ENCODE peak calls at places on chromosomes 1 and 21, in eight cellular contexts. One of them, this sample, is unnamed.

GRCh38 chr1:247562169-247562568 is 13.2 kb downstream of the GCSAML start:
- DNase-seq in amniotic stem cell: no peak
- DNase-seq in GM06990: no peak
- DNase-seq in bronchial epithelial cell: no peak
- DNase-seq in NCI-H1092: no peak
- DNase-seq in breast epithelium: no peak
- DNase-seq in activated CD8-positive, alpha-beta memory T cell treated with anti-CD3 and anti-CD28 coated beads for 24 hours: no peak
- DNase-seq in neural crest cell: no peak
- DNase-seq in this sample: no peak

GRCh38 chr1:226679853-226680516 is 59.1 kb downstream of the ITPKB start:
- DNase-seq in amniotic stem cell: peak
- DNase-seq in neural crest cell: peak
- DNase-seq in bronchial epithelial cell: no peak
- DNase-seq in NCI-H1092: no peak
- DNase-seq in GM06990: peak
- DNase-seq in activated CD8-positive, alpha-beta memory T cell treated with anti-CD3 and anti-CD28 coated beads for 24 hours: peak
- DNase-seq in breast epithelium: peak
- DNase-seq in this sample: peak

GRCh38 chr1:6037338-6037762 is 8.3 kb upstream of the KCNAB2 start:
- DNase-seq in NCI-H1092: peak
- DNase-seq in neural crest cell: no peak
- DNase-seq in breast epithelium: no peak
- DNase-seq in bronchial epithelial cell: no peak
- DNase-seq in activated CD8-positive, alpha-beta memory T cell treated with anti-CD3 and anti-CD28 coated beads for 24 hours: no peak
- DNase-seq in GM06990: no peak
- DNase-seq in amniotic stem cell: no peak
- DNase-seq in this sample: no peak

GRCh38 chr1:205599667-205600042 is 32.2 kb downstream of the ELK4 start:
- DNase-seq in neural crest cell: no peak
- DNase-seq in amniotic stem cell: no peak
- DNase-seq in GM06990: no peak
- DNase-seq in NCI-H1092: no peak
- DNase-seq in activated CD8-positive, alpha-beta memory T cell treated with anti-CD3 and anti-CD28 coated beads for 24 hours: peak
- DNase-seq in bronchial epithelial cell: no peak
- DNase-seq in breast epithelium: no peak
- DNase-seq in this sample: no peak

GRCh38 chr21:36350282-36350910 is 30.4 kb downstream of the MORC3 start:
- DNase-seq in GM06990: no peak
- DNase-seq in amniotic stem cell: no peak
- DNase-seq in neural crest cell: no peak
- DNase-seq in activated CD8-positive, alpha-beta memory T cell treated with anti-CD3 and anti-CD28 coated beads for 24 hours: no peak
- DNase-seq in breast epithelium: no peak
- DNase-seq in NCI-H1092: no peak
- DNase-seq in bronchial epithelial cell: no peak
- DNase-seq in this sample: no peak

GRCh38 chr1:77036560-77036959 is 169.3 kb downstream of the ST6GALNAC5 start:
- DNase-seq in amniotic stem cell: peak
- DNase-seq in activated CD8-positive, alpha-beta memory T cell treated with anti-CD3 and anti-CD28 coated beads for 24 hours: no peak
- DNase-seq in neural crest cell: no peak
- DNase-seq in GM06990: no peak
- DNase-seq in breast epithelium: no peak
- DNase-seq in bronchial epithelial cell: peak
- DNase-seq in NCI-H1092: no peak
- DNase-seq in this sample: no peak

GRCh38 chr1:150213170-150214098 is 22.5 kb downstream of the ANP32E start:
- DNase-seq in breast epithelium: peak
- DNase-seq in bronchial epithelial cell: peak
- DNase-seq in activated CD8-positive, alpha-beta memory T cell treated with anti-CD3 and anti-CD28 coated beads for 24 hours: peak
- DNase-seq in neural crest cell: peak
- DNase-seq in amniotic stem cell: peak
- DNase-seq in NCI-H1092: peak
- DNase-seq in GM06990: peak
- DNase-seq in this sample: peak

GRCh38 chr1:222736972-222737371 is at the start of gene FAM177B:
- DNase-seq in activated CD8-positive, alpha-beta memory T cell treated with anti-CD3 and anti-CD28 coated beads for 24 hours: no peak
- DNase-seq in breast epithelium: no peak
- DNase-seq in bronchial epithelial cell: peak
- DNase-seq in neural crest cell: no peak
- DNase-seq in NCI-H1092: no peak
- DNase-seq in amniotic stem cell: no peak
- DNase-seq in GM06990: no peak
- DNase-seq in this sample: peak

GRCh38 chr1:228174482-228175315 is 9.1 kb downstream of the IBA57 start:
- DNase-seq in amniotic stem cell: no peak
- DNase-seq in GM06990: no peak
- DNase-seq in bronchial epithelial cell: no peak
- DNase-seq in neural crest cell: no peak
- DNase-seq in breast epithelium: no peak
- DNase-seq in NCI-H1092: no peak
- DNase-seq in activated CD8-positive, alpha-beta memory T cell treated with anti-CD3 and anti-CD28 coated beads for 24 hours: no peak
- DNase-seq in this sample: peak

GRCh38 chr1:76819976-76820375 is 47.3 kb upstream of the ST6GALNAC5 start:
- DNase-seq in activated CD8-positive, alpha-beta memory T cell treated with anti-CD3 and anti-CD28 coated beads for 24 hours: no peak
- DNase-seq in neural crest cell: no peak
- DNase-seq in NCI-H1092: no peak
- DNase-seq in breast epithelium: no peak
- DNase-seq in amniotic stem cell: no peak
- DNase-seq in GM06990: no peak
- DNase-seq in bronchial epithelial cell: peak
- DNase-seq in this sample: no peak

GRCh38 chr21:28959367-28960099 is 33.1 kb downstream of the LTN1 start:
- DNase-seq in amniotic stem cell: peak
- DNase-seq in breast epithelium: no peak
- DNase-seq in activated CD8-positive, alpha-beta memory T cell treated with anti-CD3 and anti-CD28 coated beads for 24 hours: no peak
- DNase-seq in bronchial epithelial cell: peak
- DNase-seq in neural crest cell: no peak
- DNase-seq in GM06990: no peak
- DNase-seq in NCI-H1092: no peak
- DNase-seq in this sample: no peak

GRCh38 chr1:152622803-152623202 is at the start of gene LCE3A:
- DNase-seq in activated CD8-positive, alpha-beta memory T cell treated with anti-CD3 and anti-CD28 coated beads for 24 hours: no peak
- DNase-seq in neural crest cell: no peak
- DNase-seq in bronchial epithelial cell: no peak
- DNase-seq in breast epithelium: no peak
- DNase-seq in GM06990: peak
- DNase-seq in NCI-H1092: no peak
- DNase-seq in amniotic stem cell: no peak
- DNase-seq in this sample: no peak

GRCh38 chr1:19735419-19736127 is 64.1 kb downstream of the TMCO4 start:
- DNase-seq in bronchial epithelial cell: no peak
- DNase-seq in breast epithelium: no peak
- DNase-seq in GM06990: no peak
- DNase-seq in neural crest cell: no peak
- DNase-seq in amniotic stem cell: peak
- DNase-seq in activated CD8-positive, alpha-beta memory T cell treated with anti-CD3 and anti-CD28 coated beads for 24 hours: no peak
- DNase-seq in NCI-H1092: no peak
- DNase-seq in this sample: peak

GRCh38 chr21:46456750-46457149 is 1.9 kb upstream of the DIP2A start:
- DNase-seq in GM06990: no peak
- DNase-seq in breast epithelium: no peak
- DNase-seq in bronchial epithelial cell: peak
- DNase-seq in activated CD8-positive, alpha-beta memory T cell treated with anti-CD3 and anti-CD28 coated beads for 24 hours: no peak
- DNase-seq in neural crest cell: no peak
- DNase-seq in amniotic stem cell: no peak
- DNase-seq in NCI-H1092: no peak
- DNase-seq in this sample: peak

GRCh38 chr1:206890690-206891089 is 6.6 kb upstream of the IL24 start:
- DNase-seq in amniotic stem cell: no peak
- DNase-seq in NCI-H1092: no peak
- DNase-seq in GM06990: no peak
- DNase-seq in activated CD8-positive, alpha-beta memory T cell treated with anti-CD3 and anti-CD28 coated beads for 24 hours: no peak
- DNase-seq in neural crest cell: no peak
- DNase-seq in bronchial epithelial cell: peak
- DNase-seq in breast epithelium: no peak
- DNase-seq in this sample: no peak

GRCh38 chr1:199799116-199799515 is 228.4 kb upstream of the NR5A2 start:
- DNase-seq in activated CD8-positive, alpha-beta memory T cell treated with anti-CD3 and anti-CD28 coated beads for 24 hours: no peak
- DNase-seq in neural crest cell: no peak
- DNase-seq in bronchial epithelial cell: no peak
- DNase-seq in breast epithelium: no peak
- DNase-seq in GM06990: no peak
- DNase-seq in amniotic stem cell: no peak
- DNase-seq in NCI-H1092: no peak
- DNase-seq in this sample: no peak

GRCh38 chr1:112788561-112788960 is 73.4 kb upstream of the PPM1J start:
- DNase-seq in neural crest cell: no peak
- DNase-seq in bronchial epithelial cell: no peak
- DNase-seq in amniotic stem cell: no peak
- DNase-seq in breast epithelium: no peak
- DNase-seq in activated CD8-positive, alpha-beta memory T cell treated with anti-CD3 and anti-CD28 coated beads for 24 hours: no peak
- DNase-seq in GM06990: no peak
- DNase-seq in NCI-H1092: no peak
- DNase-seq in this sample: no peak

GRCh38 chr1:28591708-28592313 is at the start of gene RAB42:
- DNase-seq in breast epithelium: no peak
- DNase-seq in bronchial epithelial cell: no peak
- DNase-seq in NCI-H1092: no peak
- DNase-seq in GM06990: no peak
- DNase-seq in activated CD8-positive, alpha-beta memory T cell treated with anti-CD3 and anti-CD28 coated beads for 24 hours: peak
- DNase-seq in neural crest cell: no peak
- DNase-seq in amniotic stem cell: no peak
- DNase-seq in this sample: no peak

GRCh38 chr1:222644649-222645005 is 26.7 kb downstream of the MIA3 start:
- DNase-seq in amniotic stem cell: no peak
- DNase-seq in GM06990: no peak
- DNase-seq in breast epithelium: no peak
- DNase-seq in NCI-H1092: no peak
- DNase-seq in bronchial epithelial cell: peak
- DNase-seq in activated CD8-positive, alpha-beta memory T cell treated with anti-CD3 and anti-CD28 coated beads for 24 hours: no peak
- DNase-seq in neural crest cell: no peak
- DNase-seq in this sample: peak

GRCh38 chr1:21100496-21100895 is 76.2 kb downstream of the EIF4G3 start:
- DNase-seq in activated CD8-positive, alpha-beta memory T cell treated with anti-CD3 and anti-CD28 coated beads for 24 hours: no peak
- DNase-seq in GM06990: no peak
- DNase-seq in breast epithelium: no peak
- DNase-seq in bronchial epithelial cell: no peak
- DNase-seq in amniotic stem cell: no peak
- DNase-seq in neural crest cell: no peak
- DNase-seq in NCI-H1092: no peak
- DNase-seq in this sample: no peak

GRCh38 chr1:159918041-159918917 is 7.0 kb downstream of the TAGLN2 start:
- DNase-seq in breast epithelium: no peak
- DNase-seq in neural crest cell: no peak
- DNase-seq in activated CD8-positive, alpha-beta memory T cell treated with anti-CD3 and anti-CD28 coated beads for 24 hours: no peak
- DNase-seq in bronchial epithelial cell: no peak
- DNase-seq in GM06990: no peak
- DNase-seq in amniotic stem cell: no peak
- DNase-seq in NCI-H1092: no peak
- DNase-seq in this sample: no peak

GRCh38 chr21:34986561-34987533 is 62.3 kb downstream of the RUNX1 start:
- DNase-seq in activated CD8-positive, alpha-beta memory T cell treated with anti-CD3 and anti-CD28 coated beads for 24 hours: peak
- DNase-seq in breast epithelium: no peak
- DNase-seq in NCI-H1092: no peak
- DNase-seq in bronchial epithelial cell: no peak
- DNase-seq in neural crest cell: no peak
- DNase-seq in amniotic stem cell: no peak
- DNase-seq in GM06990: peak
- DNase-seq in this sample: no peak

GRCh38 chr1:206808615-206809014 is 36.3 kb upstream of the IL10 start:
- DNase-seq in breast epithelium: no peak
- DNase-seq in activated CD8-positive, alpha-beta memory T cell treated with anti-CD3 and anti-CD28 coated beads for 24 hours: no peak
- DNase-seq in GM06990: no peak
- DNase-seq in bronchial epithelial cell: peak
- DNase-seq in neural crest cell: no peak
- DNase-seq in NCI-H1092: no peak
- DNase-seq in amniotic stem cell: no peak
- DNase-seq in this sample: no peak

GRCh38 chr1:222589462-222590302 is at the start of gene TAF1A:
- DNase-seq in GM06990: peak
- DNase-seq in bronchial epithelial cell: peak
- DNase-seq in breast epithelium: peak
- DNase-seq in activated CD8-positive, alpha-beta memory T cell treated with anti-CD3 and anti-CD28 coated beads for 24 hours: peak
- DNase-seq in neural crest cell: peak
- DNase-seq in amniotic stem cell: peak
- DNase-seq in NCI-H1092: peak
- DNase-seq in this sample: peak

This sample was measured in RWPE1.